ENCODE peak calls at places on chromosomes 1 and 21, in seven cellular contexts. I is RWPE2, J is choroid plexus epithelial cell, R is fibroblast of pulmonary artery, F is Peyer's patch, P is left ventricle myocardium inferior, L is HFF-Myc. V is an unnamed sample.

GRCh38 chr1:29629814-29630516 is 393.6 kb downstream of the PTPRU start:
- DNase-seq in I (no peak), J (no peak), R (no peak), F (no peak), P (no peak), L (no peak), V (no peak)

GRCh38 chr1:15951341-15952153 is 24.4 kb downstream of the ZBTB17 start:
- DNase-seq in I (no peak), J (peak; percentile 31), R (no peak), F (no peak), P (no peak), L (no peak), V (no peak)

GRCh38 chr21:45332981-45333582 is 45.4 kb upstream of the POFUT2 start:
- DNase-seq in I (peak; percentile 60), J (no peak), R (no peak), F (peak; percentile 42), P (peak; percentile 10), L (no peak), V (peak; percentile 88)

GRCh38 chr1:67614511-67614934 is 70.5 kb upstream of the GADD45A start:
- DNase-seq in I (no peak), J (peak; percentile 33), R (peak; percentile 58), F (no peak), P (no peak), L (no peak), V (no peak)

GRCh38 chr1:31444725-31445448 is 31.9 kb downstream of the SERINC2 start:
- DNase-seq in I (no peak), J (no peak), R (no peak), F (no peak), P (no peak), L (no peak), V (no peak)

GRCh38 chr1:207302618-207303408 is 18.7 kb upstream of the CD55 start:
- DNase-seq in I (no peak), J (peak; percentile 45), R (peak; percentile 32), F (no peak), P (no peak), L (no peak), V (no peak)

GRCh38 chr1:173257805-173258204 is 50.7 kb upstream of the TNFSF4 start:
- DNase-seq in I (no peak), J (no peak), R (no peak), F (no peak), P (no peak), L (no peak), V (no peak)

GRCh38 chr1:65027699-65028358 is 61.5 kb upstream of the JAK1 start:
- DNase-seq in I (no peak), J (no peak), R (peak; percentile 23), F (peak; percentile 53), P (peak; percentile 75), L (no peak), V (no peak)

GRCh38 chr1:108193333-108193732 is 6.8 kb downstream of the SLC25A24 start:
- DNase-seq in I (no peak), J (no peak), R (no peak), F (no peak), P (no peak), L (no peak), V (no peak)

GRCh38 chr21:27157097-27157496 is 190.2 kb upstream of the ADAMTS5 start:
- DNase-seq in I (no peak), J (no peak), R (no peak), F (no peak), P (no peak), L (no peak), V (no peak)

GRCh38 chr1:65525297-65526048 is 105.0 kb downstream of the LEPR start:
- DNase-seq in I (peak; percentile 45), J (no peak), R (no peak), F (peak; percentile 44), P (no peak), L (no peak), V (no peak)

GRCh38 chr1:113747376-113747775 is 11.9 kb downstream of the PHTF1 start:
- DNase-seq in I (no peak), J (peak; percentile 44), R (peak; percentile 59), F (no peak), P (no peak), L (no peak), V (no peak)

GRCh38 chr1:193372553-193372952 is 186.1 kb upstream of the B3GALT2 start:
- DNase-seq in I (no peak), J (no peak), R (no peak), F (no peak), P (no peak), L (no peak), V (no peak)

GRCh38 chr21:43811262-43812105 is 22.1 kb downstream of the RRP1 start:
- DNase-seq in I (no peak), J (no peak), R (no peak), F (no peak), P (no peak), L (no peak), V (no peak)

GRCh38 chr21:46459024-46459355 is 299 bp downstream of the DIP2A start:
- DNase-seq in I (no peak), J (no peak), R (no peak), F (no peak), P (no peak), L (no peak), V (no peak)

GRCh38 chr1:192943522-192943921 is 115.6 kb downstream of the UCHL5 start:
- DNase-seq in I (no peak), J (peak; percentile 34), R (no peak), F (no peak), P (no peak), L (no peak), V (no peak)

GRCh38 chr1:87335175-87335992 is 6.7 kb downstream of the LMO4 start:
- DNase-seq in I (peak; percentile 56), J (peak; percentile 21), R (peak; percentile 45), F (peak; percentile 87), P (peak; percentile 76), L (no peak), V (no peak)

GRCh38 chr1:164320780-164321683 is 238.0 kb upstream of the PBX1 start:
- DNase-seq in I (no peak), J (peak; percentile 24), R (peak; percentile 13), F (peak; percentile 48), P (peak; percentile 25), L (no peak), V (no peak)

GRCh38 chr1:219837994-219838294 is 90.4 kb downstream of the SLC30A10 start:
- DNase-seq in I (no peak), J (no peak), R (no peak), F (no peak), P (no peak), L (no peak), V (no peak)

GRCh38 chr1:181493885-181494284 is 10.6 kb downstream of the CACNA1E start:
- DNase-seq in I (no peak), J (no peak), R (no peak), F (no peak), P (no peak), L (no peak), V (no peak)

GRCh38 chr1:181499825-181500224 is 16.5 kb downstream of the CACNA1E start:
- DNase-seq in I (no peak), J (no peak), R (no peak), F (no peak), P (no peak), L (no peak), V (no peak)

GRCh38 chr1:181501612-181502011 is 18.3 kb downstream of the CACNA1E start:
- DNase-seq in I (no peak), J (no peak), R (no peak), F (no peak), P (no peak), L (no peak), V (no peak)

GRCh38 chr1:181496759-181497158 is 13.4 kb downstream of the CACNA1E start:
- DNase-seq in I (no peak), J (no peak), R (no peak), F (no peak), P (no peak), L (no peak), V (no peak)

GRCh38 chr1:181497870-181498269 is 14.6 kb downstream of the CACNA1E start:
- DNase-seq in I (no peak), J (no peak), R (no peak), F (no peak), P (no peak), L (no peak), V (no peak)
- TF ChIP-seq CTCF in I (no peak), J (no peak), R (no peak), F (no peak), P (no peak), L (no peak), V (no peak)

GRCh38 chr1:230220478-230220877 is 153.4 kb downstream of the GALNT2 start:
- DNase-seq in I (no peak), J (no peak), R (no peak), F (no peak), P (no peak), L (no peak), V (no peak)
- TF ChIP-seq CTCF in I (no peak), J (no peak), R (no peak), F (no peak), P (no peak), L (no peak), V (no peak)

DNA sequence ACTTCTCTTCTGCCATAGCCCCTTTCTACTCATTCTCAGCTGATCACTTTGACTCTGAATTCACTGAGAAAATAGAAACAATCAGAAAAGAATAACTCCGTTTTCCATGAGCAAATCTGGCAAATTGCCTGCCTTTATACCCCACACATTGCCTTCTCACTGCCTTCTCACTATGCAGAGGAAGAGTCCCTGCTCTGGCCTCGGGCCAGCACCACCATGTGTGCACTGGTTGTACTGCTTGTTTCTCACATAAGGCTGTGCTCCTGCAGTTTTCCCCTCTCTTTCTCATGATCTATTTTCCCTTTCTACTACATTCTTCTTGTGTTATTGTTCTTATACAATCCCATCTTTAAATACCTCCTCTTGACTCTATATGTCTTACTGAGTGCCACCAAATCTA is 2.3 kb upstream of the HMGCS2 start:
- DNase-seq in I (no peak), J (peak; percentile 59), R (no peak), F (no peak), P (peak; percentile 24), L (no peak), V (no peak)
- TF ChIP-seq CTCF in I (no peak), J (peak; percentile 9), R (no peak), F (no peak), P (no peak), L (no peak), V (no peak)

DNA sequence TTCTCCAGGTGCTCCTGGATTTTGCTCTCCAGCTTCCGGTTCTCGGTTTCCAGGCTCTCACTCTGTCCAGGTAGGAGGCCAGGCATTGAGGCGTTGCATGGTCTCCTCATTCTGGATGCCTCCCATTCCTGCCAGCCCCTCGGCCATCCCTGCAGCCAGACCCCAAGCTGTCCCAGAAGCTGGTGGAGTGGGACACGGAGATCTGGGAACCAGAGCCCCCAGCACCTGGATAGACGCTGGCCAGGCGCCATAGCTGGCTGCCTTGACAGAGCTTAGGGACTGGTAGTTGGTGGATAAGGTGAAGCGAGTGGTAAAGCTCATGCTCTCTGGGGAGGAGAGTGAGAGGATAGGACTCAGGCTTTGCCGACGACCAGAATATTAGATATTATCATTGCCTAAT is 29.6 kb downstream of the RAP1A start:
- DNase-seq in I (no peak), J (no peak), R (no peak), F (no peak), P (no peak), L (no peak), V (no peak)
- TF ChIP-seq CTCF in I (no peak), J (no peak), R (no peak), F (no peak), P (no peak), L (no peak), V (no peak)

GRCh38 chr1:63917571-63918394 is 144.0 kb downstream of the ROR1 start:
- DNase-seq in I (no peak), J (peak; percentile 30), R (no peak), F (no peak), P (no peak), L (no peak), V (no peak)
- TF ChIP-seq CTCF in I (peak; percentile 7), J (peak; percentile 35), R (peak; percentile 8), F (no peak), P (peak; percentile 10), L (peak; percentile 33), V (peak; percentile 60)

GRCh38 chr1:176949033-176949662 is 215.4 kb downstream of the ASTN1 start:
- DNase-seq in I (peak; percentile 56), J (peak; percentile 15), R (peak; percentile 46), F (no peak), P (peak; percentile 25), L (peak; percentile 47), V (no peak)
- TF ChIP-seq CTCF in I (peak; percentile 49), J (peak; percentile 39), R (peak; percentile 52), F (peak; percentile 8), P (peak; percentile 66), L (peak; percentile 87), V (peak; percentile 63)

V was measured in chondrocyte.